ENCODE peak calls at places on chromosomes 4 and X, in five cellular contexts. D is AG04450; T is CD8-positive, alpha-beta T cell; B is spleen; L is uterus. J is an unnamed sample.
A peak's percentile ranks its signal among the peaks of the same experiment; 100 is the strongest.

GRCh38 chr4:75895744-75896314 is 6.4 kb downstream of the PPEF2 start:
- DNase-seq in D (no peak), T (no peak), B (no peak), L (no peak), J (no peak)

GRCh38 chrX:104193485-104193884 is 27.2 kb downstream of the FAM199X start:
- DNase-seq in D (no peak), T (no peak), B (no peak), L (no peak), J (no peak)

GRCh38 chr4:1584498-1584897 is 99.6 kb downstream of the FAM53A start:
- DNase-seq in D (no peak), T (no peak), B (peak; percentile 70), L (no peak), J (no peak)

GRCh38 chrX:10111364-10112148 is 45.2 kb upstream of the CLCN4 start:
- DNase-seq in D (no peak), T (peak; percentile 37), B (peak; percentile 90), L (no peak), J (peak; percentile 13)

GRCh38 chr4:6199344-6199921 is 916 bp downstream of the JAKMIP1 start:
- DNase-seq in D (no peak), T (no peak), B (no peak), L (no peak), J (no peak)

GRCh38 chrX:72001471-72001870 is 90.8 kb downstream of the NHSL2 start:
- DNase-seq in D (no peak), T (no peak), B (no peak), L (no peak), J (no peak)

GRCh38 chr4:153096344-153096743 is 107.9 kb upstream of the TRIM2 start:
- DNase-seq in D (no peak), T (no peak), B (no peak), L (no peak), J (no peak)

GRCh38 chr4:105236917-105237311 is 90.2 kb downstream of the TET2 start:
- DNase-seq in D (no peak), T (no peak), B (no peak), L (no peak), J (no peak)

GRCh38 chr4:33696586-33696985 is 2547.7 kb downstream of the ARAP2 start:
- DNase-seq in D (no peak), T (no peak), B (no peak), L (no peak), J (no peak)

DNA sequence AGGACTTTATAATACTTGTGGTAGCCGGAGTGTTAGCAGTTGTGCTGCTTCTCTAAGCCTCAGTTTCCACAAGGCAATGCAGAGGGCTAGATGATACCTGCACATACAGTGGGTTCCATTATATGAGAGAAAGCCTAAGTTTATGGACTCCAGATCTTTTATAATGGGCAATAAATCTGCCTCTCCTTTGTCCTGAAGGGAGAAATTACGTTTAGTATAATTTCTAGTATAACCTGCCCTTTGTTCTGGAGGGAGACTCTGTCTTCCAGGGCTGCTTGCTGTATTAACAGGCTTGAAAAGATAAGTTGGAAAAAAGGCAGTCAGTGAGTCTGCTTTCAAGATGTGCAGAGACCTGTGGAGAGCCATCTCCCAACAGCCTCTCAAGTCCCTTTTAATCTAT is 42.7 kb downstream of the ZNF81 start:
- DNase-seq in D (no peak), T (no peak), B (no peak), L (no peak), J (no peak)
- H3K9me3 ChIP-seq in D (no peaks in the 10 kb centered on the region), T (no peaks in the 10 kb centered on the region), B (no peaks in the 10 kb centered on the region), L (no peaks in the 10 kb centered on the region), J (no peaks in the 10 kb centered on the region)

GRCh38 chr4:47936336-47936735 is 22.0 kb upstream of the NFXL1 start:
- DNase-seq in D (no peak), T (no peak), B (no peak), L (no peak), J (no peak)
- H3K9me3 ChIP-seq in D (no peaks in the 10 kb centered on the region), T (no peaks in the 10 kb centered on the region), B (no peaks in the 10 kb centered on the region), L (no peaks in the 10 kb centered on the region), J (no peaks in the 10 kb centered on the region)

DNA sequence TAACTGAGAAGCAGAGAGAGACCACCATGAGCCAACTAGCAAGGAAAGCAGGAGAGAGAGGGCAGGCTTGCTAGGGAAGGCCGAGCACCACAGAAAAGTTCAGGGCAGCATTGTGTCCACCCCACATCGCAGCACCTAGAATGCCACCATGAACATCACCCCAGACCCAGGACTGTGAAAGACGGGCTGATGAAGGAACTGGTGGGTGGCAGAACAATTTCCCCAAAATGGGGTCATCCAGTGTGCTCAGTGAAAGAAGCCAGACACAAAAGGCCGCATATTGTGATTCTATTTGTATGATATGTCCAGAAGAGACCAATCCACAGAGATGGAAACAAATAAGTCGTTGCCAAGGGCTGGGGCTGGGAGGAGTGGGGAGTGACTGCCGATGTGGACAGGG is 16.8 kb downstream of the PNMA6E start:
- DNase-seq in D (no peak), T (no peak), B (no peak), L (no peak), J (no peak)
- H3K9me3 ChIP-seq in D (no peaks in the 10 kb centered on the region), T (no peaks in the 10 kb centered on the region), B (no peaks in the 10 kb centered on the region), L (no peaks in the 10 kb centered on the region), J (no peaks in the 10 kb centered on the region)

GRCh38 chrX:148535639-148536038 is 35.2 kb downstream of the AFF2 start:
- DNase-seq in D (no peak), T (no peak), B (no peak), L (no peak), J (no peak)
- H3K9me3 ChIP-seq in D (no peaks in the 10 kb centered on the region), T (no peaks in the 10 kb centered on the region), B (no peaks in the 10 kb centered on the region), L (no peaks in the 10 kb centered on the region), J (no peaks in the 10 kb centered on the region)

GRCh38 chrX:2351999-2352995 is 148.5 kb downstream of the DHRSX start:
- DNase-seq in D (peak; percentile 96), T (no peak), B (no peak), L (no peak), J (no peak)
- H3K9me3 ChIP-seq in D (no peaks in the 10 kb centered on the region), T (no peaks in the 10 kb centered on the region), B (no peaks in the 10 kb centered on the region), L (no peaks in the 10 kb centered on the region), J (no peaks in the 10 kb centered on the region)

GRCh38 chr4:99021386-99021785 is 25.9 kb downstream of the METAP1 start:
- DNase-seq in D (no peak), T (no peak), B (no peak), L (no peak), J (no peak)

GRCh38 chr4:99024481-99025275 is 29.2 kb downstream of the METAP1 start:
- DNase-seq in D (no peak), T (no peak), B (no peak), L (no peak), J (no peak)

GRCh38 chr4:99027304-99027703 is 31.8 kb downstream of the METAP1 start:
- DNase-seq in D (no peak), T (no peak), B (no peak), L (no peak), J (no peak)

GRCh38 chr4:99025506-99025905 is 30.0 kb downstream of the METAP1 start:
- DNase-seq in D (no peak), T (no peak), B (no peak), L (no peak), J (no peak)

DNA sequence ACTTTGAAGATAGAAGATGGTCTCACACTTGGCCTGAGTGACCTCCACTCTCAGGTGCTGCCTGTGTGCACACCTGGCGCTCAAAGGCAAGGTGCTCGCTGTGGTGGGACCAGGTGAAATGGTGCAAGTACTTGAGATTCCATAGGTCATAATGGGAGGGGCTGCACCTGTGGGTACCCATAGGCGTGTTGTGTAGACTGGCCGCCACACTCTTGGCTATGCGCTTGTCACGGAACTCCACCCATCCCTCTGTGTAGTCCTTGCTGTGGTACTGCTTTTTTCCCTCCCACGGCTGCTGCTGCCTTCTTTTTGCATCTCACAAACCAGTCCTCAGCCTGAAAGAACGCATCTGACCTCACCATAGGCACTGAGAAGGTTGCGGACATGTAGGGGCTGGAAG is 27.0 kb downstream of the METAP1 start:
- DNase-seq in D (no peak), T (no peak), B (no peak), L (no peak), J (no peak)
- H3K9me3 ChIP-seq in D (peaks cover 16% of the 10 kb centered on the region), T (peaks cover 7% of the 10 kb centered on the region), B (peaks cover 17% of the 10 kb centered on the region), L (no peaks in the 10 kb centered on the region), J (peaks cover 13% of the 10 kb centered on the region)

GRCh38 chr4:30399476-30399875 is 320.7 kb upstream of the PCDH7 start:
- DNase-seq in D (no peak), T (no peak), B (no peak), L (no peak), J (no peak)
- H3K9me3 ChIP-seq in D (no peaks in the 10 kb centered on the region), T (no peaks in the 10 kb centered on the region), B (peaks cover 10% of the 10 kb centered on the region), L (no peaks in the 10 kb centered on the region), J (no peaks in the 10 kb centered on the region)

DNA sequence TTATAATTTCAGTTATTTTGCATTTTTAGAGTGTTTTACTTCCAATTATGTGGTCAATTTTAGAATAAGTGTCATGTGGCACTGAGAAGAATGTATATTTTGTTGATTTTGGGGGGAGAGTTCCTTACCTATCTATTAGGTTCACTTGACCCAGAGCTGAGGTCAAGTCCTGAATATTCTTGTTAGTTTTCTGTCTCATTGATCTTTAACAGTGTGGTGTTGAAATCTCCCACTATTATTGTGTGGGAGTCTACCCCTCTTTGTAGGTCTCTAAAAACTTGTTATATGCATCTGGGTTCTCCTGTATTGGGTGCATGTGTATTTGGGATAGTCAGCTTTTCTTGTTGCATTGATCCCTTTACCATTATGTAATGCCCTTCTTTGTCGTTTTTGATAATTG is 127.0 kb upstream of the ZDHHC15 start:
- DNase-seq in D (no peak), T (no peak), B (no peak), L (no peak), J (no peak)
- H3K9me3 ChIP-seq in D (peaks cover 6% of the 10 kb centered on the region), T (no peaks in the 10 kb centered on the region), B (peaks cover 19% of the 10 kb centered on the region), L (no peaks in the 10 kb centered on the region), J (no peaks in the 10 kb centered on the region)

DNA sequence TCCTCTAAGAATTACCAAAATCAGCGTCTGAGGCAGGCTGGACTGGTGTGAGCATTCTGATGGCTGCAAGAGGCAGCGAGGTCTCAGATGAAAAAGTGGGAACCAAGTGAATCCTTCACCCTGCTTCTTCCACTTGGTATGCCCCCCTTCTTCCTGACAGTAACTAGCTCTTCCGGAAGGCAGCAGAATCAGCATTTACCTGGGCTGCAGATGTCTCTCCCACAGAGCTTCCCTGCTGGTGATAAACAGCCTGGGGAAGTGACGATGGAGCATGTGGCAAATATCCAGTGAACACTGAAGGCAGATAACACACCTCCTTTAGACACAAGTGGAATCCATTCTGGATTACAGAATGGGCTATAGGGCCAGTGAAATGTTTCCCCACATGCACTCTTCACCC is 60.6 kb upstream of the TBC1D9 start:
- DNase-seq in D (no peak), T (no peak), B (no peak), L (no peak), J (no peak)
- H3K9me3 ChIP-seq in D (no peaks in the 10 kb centered on the region), T (no peaks in the 10 kb centered on the region), B (no peaks in the 10 kb centered on the region), L (no peaks in the 10 kb centered on the region), J (no peaks in the 10 kb centered on the region)

GRCh38 chrX:75483935-75484334 is 38.9 kb downstream of the ZDHHC15 start:
- DNase-seq in D (no peak), T (no peak), B (no peak), L (no peak), J (no peak)
- H3K9me3 ChIP-seq in D (peaks cover 3% of the 10 kb centered on the region), T (no peaks in the 10 kb centered on the region), B (peaks cover 14% of the 10 kb centered on the region), L (no peaks in the 10 kb centered on the region), J (no peaks in the 10 kb centered on the region)

J was measured in effector memory CD4-positive, alpha-beta T cell.